ENCODE peak calls at places on chromosome 13, in six cellular contexts. F is activated effector memory CD4-positive, alpha-beta T cell treated with Interleukin-2 at 50 U/mL for 16 hours; I is omental fat pad; G is HEK293T; D is upper lobe of right lung; K is GM23338. E is an unnamed sample.

GRCh38 chr13:48278806-48279205 is 24.7 kb upstream of the RB1 start:
- DNase-seq in F (no peak), I (no peak), G (no peak), D (no peak), K (no peak), E (no peak)

GRCh38 chr13:48144413-48145035 is 49.6 kb upstream of the MED4 start:
- DNase-seq in F (no peak), I (no peak), G (no peak), D (no peak), K (no peak), E (no peak)

GRCh38 chr13:101917475-101917810 is 465.0 kb downstream of the ITGBL1 start:
- DNase-seq in F (no peak), I (no peak), G (no peak), D (no peak), K (peak; percentile 61), E (peak; percentile 2)

GRCh38 chr13:41077475-41077874 is 16.2 kb downstream of the WBP4 start:
- DNase-seq in F (no peak), I (no peak), G (no peak), D (no peak), K (no peak), E (no peak)

GRCh38 chr13:114063545-114064515 is 68.6 kb downstream of the RASA3 start:
- DNase-seq in F (no peak), I (peak; percentile 51), G (no peak), D (peak; percentile 86), K (no peak), E (no peak)

GRCh38 chr13:24159362-24159761 is 1.2 kb upstream of the SPATA13 start:
- DNase-seq in F (no peak), I (no peak), G (no peak), D (no peak), K (no peak), E (no peak)

GRCh38 chr13:72424059-72424458 is 303.4 kb downstream of the MZT1 start:
- DNase-seq in F (no peak), I (no peak), G (no peak), D (no peak), K (peak; percentile 39), E (no peak)

GRCh38 chr13:76884167-76884566 is 2.0 kb downstream of the KCTD12 start:
- DNase-seq in F (no peak), I (no peak), G (peak; percentile 82), D (peak; percentile 72), K (peak; percentile 77), E (no peak)

GRCh38 chr13:110944121-110944967 is 29.5 kb upstream of the ANKRD10 start:
- DNase-seq in F (no peak), I (no peak), G (peak; percentile 24), D (no peak), K (peak; percentile 60), E (peak; percentile 51)

GRCh38 chr13:111629933-111630332 is 309.5 kb downstream of the TEX29 start:
- DNase-seq in F (no peak), I (no peak), G (no peak), D (no peak), K (no peak), E (no peak)

GRCh38 chr13:42894765-42895181 is 97.3 kb downstream of the EPSTI1 start:
- DNase-seq in F (no peak), I (no peak), G (no peak), D (no peak), K (no peak), E (peak; percentile 28)

GRCh38 chr13:48542581-48543341 is 9.9 kb upstream of the RCBTB2 start:
- DNase-seq in F (no peak), I (no peak), G (no peak), D (peak; percentile 78), K (peak; percentile 64), E (peak; percentile 36)

GRCh38 chr13:80215368-80215767 is 125.6 kb downstream of the SPRY2 start:
- DNase-seq in F (no peak), I (no peak), G (no peak), D (no peak), K (no peak), E (no peak)

GRCh38 chr13:23979361-23980159 is 82.3 kb upstream of the C1QTNF9B start:
- DNase-seq in F (no peak), I (peak; percentile 58), G (peak; percentile 53), D (peak; percentile 82), K (peak; percentile 79), E (peak; percentile 74)

GRCh38 chr13:28494861-28495585 is at the start of gene FLT1:
- DNase-seq in F (no peak), I (no peak), G (peak; percentile 38), D (peak; percentile 77), K (peak; percentile 93), E (no peak)

GRCh38 chr13:114015608-114016295 is 41.9 kb upstream of the C13orf46 start:
- DNase-seq in F (no peak), I (no peak), G (no peak), D (peak; percentile 82), K (no peak), E (peak; percentile 65)

GRCh38 chr13:53341144-53341510 is 312.5 kb downstream of the OLFM4 start:
- DNase-seq in F (no peak), I (no peak), G (no peak), D (no peak), K (peak; percentile 10), E (no peak)

GRCh38 chr13:99311137-99311536 is 3.9 kb upstream of the GPR183 start:
- DNase-seq in F (no peak), I (no peak), G (no peak), D (no peak), K (peak; percentile 27), E (no peak)

GRCh38 chr13:60448907-60449510 is 52.0 kb downstream of the TDRD3 start:
- DNase-seq in F (no peak), I (no peak), G (peak; percentile 30), D (no peak), K (peak; percentile 66), E (peak; percentile 15)

GRCh38 chr13:110458594-110459365 is 102.7 kb downstream of the RAB20 start:
- DNase-seq in F (no peak), I (no peak), G (no peak), D (no peak), K (no peak), E (no peak)

GRCh38 chr13:24693862-24694471 is 13.8 kb downstream of the ATP12A start:
- DNase-seq in F (no peak), I (no peak), G (peak; percentile 61), D (peak; percentile 56), K (peak; percentile 95), E (no peak)

GRCh38 chr13:24618219-24618955 is 61.8 kb upstream of the ATP12A start:
- DNase-seq in F (peak; percentile 45), I (no peak), G (no peak), D (no peak), K (no peak), E (no peak)

GRCh38 chr13:42101821-42102580 is 53.6 kb downstream of the DGKH start:
- DNase-seq in F (no peak), I (no peak), G (no peak), D (no peak), K (no peak), E (peak; percentile 13)

E was measured in pancreas.